ENCODE peak calls at places on chromosome 6, in seven cellular contexts. One of them, this sample, is unnamed.
A peak's percentile ranks its signal among the peaks of the same experiment; 100 is the strongest.

GRCh38 chr6:155267411-155267810 is 3.6 kb downstream of the CLDN20 start:
- DNase-seq in stimulated activated CD8-positive, alpha-beta memory T cell treated with anti-CD3 and anti-CD28 coated beads, Interleukin-7, amount 100 ng/mL, for 1 hour: no peak
- DNase-seq in B cell: no peak
- DNase-seq in stimulated activated CD4-positive, alpha-beta T cell treated with anti-CD3 and anti-CD28 coated beads, Interleukin-15, amount 100 ng/mL, for 24 hours: no peak
- DNase-seq in choroid plexus epithelial cell: no peak
- DNase-seq in astrocyte of the spinal cord: no peak
- DNase-seq in NCI-H1092: no peak
- DNase-seq in this sample: no peak

GRCh38 chr6:64589961-64590360 is 954.4 kb downstream of the PHF3 start:
- DNase-seq in stimulated activated CD8-positive, alpha-beta memory T cell treated with anti-CD3 and anti-CD28 coated beads, Interleukin-7, amount 100 ng/mL, for 1 hour: no peak
- DNase-seq in astrocyte of the spinal cord: no peak
- DNase-seq in B cell: no peak
- DNase-seq in NCI-H1092: no peak
- DNase-seq in choroid plexus epithelial cell: no peak
- DNase-seq in stimulated activated CD4-positive, alpha-beta T cell treated with anti-CD3 and anti-CD28 coated beads, Interleukin-15, amount 100 ng/mL, for 24 hours: no peak
- DNase-seq in this sample: no peak

GRCh38 chr6:13655700-13656099 is 40.6 kb downstream of the NOL7 start:
- DNase-seq in NCI-H1092: no peak
- DNase-seq in B cell: no peak
- DNase-seq in astrocyte of the spinal cord: no peak
- DNase-seq in stimulated activated CD8-positive, alpha-beta memory T cell treated with anti-CD3 and anti-CD28 coated beads, Interleukin-7, amount 100 ng/mL, for 1 hour: no peak
- DNase-seq in choroid plexus epithelial cell: no peak
- DNase-seq in stimulated activated CD4-positive, alpha-beta T cell treated with anti-CD3 and anti-CD28 coated beads, Interleukin-15, amount 100 ng/mL, for 24 hours: no peak
- DNase-seq in this sample: no peak

GRCh38 chr6:24489470-24489869 is at the start of gene GPLD1:
- DNase-seq in stimulated activated CD4-positive, alpha-beta T cell treated with anti-CD3 and anti-CD28 coated beads, Interleukin-15, amount 100 ng/mL, for 24 hours: no peak
- DNase-seq in NCI-H1092: no peak
- DNase-seq in astrocyte of the spinal cord: no peak
- DNase-seq in stimulated activated CD8-positive, alpha-beta memory T cell treated with anti-CD3 and anti-CD28 coated beads, Interleukin-7, amount 100 ng/mL, for 1 hour: no peak
- DNase-seq in B cell: no peak
- DNase-seq in choroid plexus epithelial cell: no peak
- DNase-seq in this sample: no peak

GRCh38 chr6:133707456-133707855 is 181.5 kb upstream of the TCF21 start:
- DNase-seq in choroid plexus epithelial cell: peak; percentile 91
- DNase-seq in B cell: no peak
- DNase-seq in stimulated activated CD8-positive, alpha-beta memory T cell treated with anti-CD3 and anti-CD28 coated beads, Interleukin-7, amount 100 ng/mL, for 1 hour: no peak
- DNase-seq in astrocyte of the spinal cord: peak; percentile 95
- DNase-seq in NCI-H1092: no peak
- DNase-seq in stimulated activated CD4-positive, alpha-beta T cell treated with anti-CD3 and anti-CD28 coated beads, Interleukin-15, amount 100 ng/mL, for 24 hours: peak; percentile 2
- DNase-seq in this sample: no peak

GRCh38 chr6:86963352-86963751 is 26.0 kb downstream of the HTR1E start:
- DNase-seq in B cell: no peak
- DNase-seq in choroid plexus epithelial cell: no peak
- DNase-seq in astrocyte of the spinal cord: no peak
- DNase-seq in stimulated activated CD8-positive, alpha-beta memory T cell treated with anti-CD3 and anti-CD28 coated beads, Interleukin-7, amount 100 ng/mL, for 1 hour: no peak
- DNase-seq in stimulated activated CD4-positive, alpha-beta T cell treated with anti-CD3 and anti-CD28 coated beads, Interleukin-15, amount 100 ng/mL, for 24 hours: no peak
- DNase-seq in NCI-H1092: no peak
- DNase-seq in this sample: no peak

GRCh38 chr6:119160911-119161310 is 82.4 kb upstream of the FAM184A start:
- DNase-seq in B cell: no peak
- DNase-seq in NCI-H1092: no peak
- DNase-seq in stimulated activated CD8-positive, alpha-beta memory T cell treated with anti-CD3 and anti-CD28 coated beads, Interleukin-7, amount 100 ng/mL, for 1 hour: no peak
- DNase-seq in stimulated activated CD4-positive, alpha-beta T cell treated with anti-CD3 and anti-CD28 coated beads, Interleukin-15, amount 100 ng/mL, for 24 hours: no peak
- DNase-seq in astrocyte of the spinal cord: no peak
- DNase-seq in choroid plexus epithelial cell: no peak
- DNase-seq in this sample: no peak

GRCh38 chr6:121436966-121437756 is 1.7 kb downstream of the GJA1 start:
- DNase-seq in NCI-H1092: no peak
- DNase-seq in B cell: peak; percentile 5
- DNase-seq in choroid plexus epithelial cell: peak; percentile 62
- DNase-seq in stimulated activated CD4-positive, alpha-beta T cell treated with anti-CD3 and anti-CD28 coated beads, Interleukin-15, amount 100 ng/mL, for 24 hours: peak; percentile 36
- DNase-seq in astrocyte of the spinal cord: peak; percentile 68
- DNase-seq in stimulated activated CD8-positive, alpha-beta memory T cell treated with anti-CD3 and anti-CD28 coated beads, Interleukin-7, amount 100 ng/mL, for 1 hour: no peak
- DNase-seq in this sample: no peak

GRCh38 chr6:170221753-170222400 is 69.0 kb downstream of the DLL1 start:
- DNase-seq in NCI-H1092: no peak
- DNase-seq in astrocyte of the spinal cord: no peak
- DNase-seq in B cell: no peak
- DNase-seq in choroid plexus epithelial cell: no peak
- DNase-seq in stimulated activated CD4-positive, alpha-beta T cell treated with anti-CD3 and anti-CD28 coated beads, Interleukin-15, amount 100 ng/mL, for 24 hours: no peak
- DNase-seq in stimulated activated CD8-positive, alpha-beta memory T cell treated with anti-CD3 and anti-CD28 coated beads, Interleukin-7, amount 100 ng/mL, for 1 hour: no peak
- DNase-seq in this sample: no peak

GRCh38 chr6:35552285-35552917 is 39.7 kb upstream of the TULP1 start:
- DNase-seq in stimulated activated CD8-positive, alpha-beta memory T cell treated with anti-CD3 and anti-CD28 coated beads, Interleukin-7, amount 100 ng/mL, for 1 hour: peak; percentile 32
- DNase-seq in NCI-H1092: no peak
- DNase-seq in B cell: peak; percentile 55
- DNase-seq in choroid plexus epithelial cell: peak; percentile 68
- DNase-seq in astrocyte of the spinal cord: no peak
- DNase-seq in stimulated activated CD4-positive, alpha-beta T cell treated with anti-CD3 and anti-CD28 coated beads, Interleukin-15, amount 100 ng/mL, for 24 hours: peak; percentile 73
- DNase-seq in this sample: peak; percentile 32

GRCh38 chr6:124535746-124536145 is 426.5 kb upstream of the RNF217 start:
- DNase-seq in astrocyte of the spinal cord: peak; percentile 39
- DNase-seq in stimulated activated CD4-positive, alpha-beta T cell treated with anti-CD3 and anti-CD28 coated beads, Interleukin-15, amount 100 ng/mL, for 24 hours: no peak
- DNase-seq in stimulated activated CD8-positive, alpha-beta memory T cell treated with anti-CD3 and anti-CD28 coated beads, Interleukin-7, amount 100 ng/mL, for 1 hour: no peak
- DNase-seq in choroid plexus epithelial cell: peak; percentile 92
- DNase-seq in B cell: no peak
- DNase-seq in NCI-H1092: no peak
- DNase-seq in this sample: no peak

GRCh38 chr6:146871613-146872465 is 273.1 kb downstream of the ADGB start:
- DNase-seq in B cell: no peak
- DNase-seq in NCI-H1092: peak; percentile 70
- DNase-seq in choroid plexus epithelial cell: no peak
- DNase-seq in stimulated activated CD4-positive, alpha-beta T cell treated with anti-CD3 and anti-CD28 coated beads, Interleukin-15, amount 100 ng/mL, for 24 hours: no peak
- DNase-seq in astrocyte of the spinal cord: peak; percentile 68
- DNase-seq in stimulated activated CD8-positive, alpha-beta memory T cell treated with anti-CD3 and anti-CD28 coated beads, Interleukin-7, amount 100 ng/mL, for 1 hour: no peak
- DNase-seq in this sample: no peak

GRCh38 chr6:2914318-2914660 is 11.2 kb upstream of the SERPINB9 start:
- DNase-seq in stimulated activated CD4-positive, alpha-beta T cell treated with anti-CD3 and anti-CD28 coated beads, Interleukin-15, amount 100 ng/mL, for 24 hours: no peak
- DNase-seq in NCI-H1092: no peak
- DNase-seq in B cell: no peak
- DNase-seq in astrocyte of the spinal cord: no peak
- DNase-seq in stimulated activated CD8-positive, alpha-beta memory T cell treated with anti-CD3 and anti-CD28 coated beads, Interleukin-7, amount 100 ng/mL, for 1 hour: no peak
- DNase-seq in choroid plexus epithelial cell: no peak
- DNase-seq in this sample: no peak

GRCh38 chr6:140846518-140847277 is 1286.0 kb upstream of the GJE1 start:
- DNase-seq in astrocyte of the spinal cord: peak; percentile 60
- DNase-seq in NCI-H1092: no peak
- DNase-seq in B cell: no peak
- DNase-seq in stimulated activated CD4-positive, alpha-beta T cell treated with anti-CD3 and anti-CD28 coated beads, Interleukin-15, amount 100 ng/mL, for 24 hours: no peak
- DNase-seq in stimulated activated CD8-positive, alpha-beta memory T cell treated with anti-CD3 and anti-CD28 coated beads, Interleukin-7, amount 100 ng/mL, for 1 hour: no peak
- DNase-seq in choroid plexus epithelial cell: peak; percentile 70
- DNase-seq in this sample: no peak

GRCh38 chr6:106055442-106055975 is 30.6 kb upstream of the PRDM1 start:
- DNase-seq in B cell: no peak
- DNase-seq in astrocyte of the spinal cord: no peak
- DNase-seq in choroid plexus epithelial cell: no peak
- DNase-seq in stimulated activated CD4-positive, alpha-beta T cell treated with anti-CD3 and anti-CD28 coated beads, Interleukin-15, amount 100 ng/mL, for 24 hours: no peak
- DNase-seq in stimulated activated CD8-positive, alpha-beta memory T cell treated with anti-CD3 and anti-CD28 coated beads, Interleukin-7, amount 100 ng/mL, for 1 hour: no peak
- DNase-seq in NCI-H1092: no peak
- DNase-seq in this sample: no peak

GRCh38 chr6:15358579-15359327 is 112.9 kb downstream of the JARID2 start:
- DNase-seq in astrocyte of the spinal cord: peak; percentile 63
- DNase-seq in stimulated activated CD4-positive, alpha-beta T cell treated with anti-CD3 and anti-CD28 coated beads, Interleukin-15, amount 100 ng/mL, for 24 hours: no peak
- DNase-seq in choroid plexus epithelial cell: peak; percentile 69
- DNase-seq in stimulated activated CD8-positive, alpha-beta memory T cell treated with anti-CD3 and anti-CD28 coated beads, Interleukin-7, amount 100 ng/mL, for 1 hour: no peak
- DNase-seq in NCI-H1092: no peak
- DNase-seq in B cell: peak; percentile 61
- DNase-seq in this sample: no peak

GRCh38 chr6:130132286-130132701 is 90.5 kb downstream of the SAMD3 start:
- DNase-seq in stimulated activated CD8-positive, alpha-beta memory T cell treated with anti-CD3 and anti-CD28 coated beads, Interleukin-7, amount 100 ng/mL, for 1 hour: peak; percentile 31
- DNase-seq in B cell: peak; percentile 24
- DNase-seq in NCI-H1092: no peak
- DNase-seq in astrocyte of the spinal cord: no peak
- DNase-seq in choroid plexus epithelial cell: no peak
- DNase-seq in stimulated activated CD4-positive, alpha-beta T cell treated with anti-CD3 and anti-CD28 coated beads, Interleukin-15, amount 100 ng/mL, for 24 hours: peak; percentile 56
- DNase-seq in this sample: peak; percentile 55

GRCh38 chr6:75130784-75131183 is 75.1 kb downstream of the COL12A1 start:
- DNase-seq in stimulated activated CD8-positive, alpha-beta memory T cell treated with anti-CD3 and anti-CD28 coated beads, Interleukin-7, amount 100 ng/mL, for 1 hour: no peak
- DNase-seq in stimulated activated CD4-positive, alpha-beta T cell treated with anti-CD3 and anti-CD28 coated beads, Interleukin-15, amount 100 ng/mL, for 24 hours: no peak
- DNase-seq in choroid plexus epithelial cell: peak; percentile 78
- DNase-seq in B cell: no peak
- DNase-seq in NCI-H1092: no peak
- DNase-seq in astrocyte of the spinal cord: no peak
- DNase-seq in this sample: no peak

GRCh38 chr6:47780510-47781356 is 1.1 kb upstream of the OPN5 start:
- DNase-seq in choroid plexus epithelial cell: peak; percentile 80
- DNase-seq in B cell: peak; percentile 47
- DNase-seq in NCI-H1092: peak; percentile 19
- DNase-seq in stimulated activated CD4-positive, alpha-beta T cell treated with anti-CD3 and anti-CD28 coated beads, Interleukin-15, amount 100 ng/mL, for 24 hours: peak; percentile 23
- DNase-seq in astrocyte of the spinal cord: peak; percentile 73
- DNase-seq in stimulated activated CD8-positive, alpha-beta memory T cell treated with anti-CD3 and anti-CD28 coated beads, Interleukin-7, amount 100 ng/mL, for 1 hour: peak; percentile 5
- DNase-seq in this sample: no peak

This sample was measured in activated effector memory CD4-positive, alpha-beta T cell treated with Interleukin-2 at 50 U/mL for 16 hours.